ENCODE peak calls at places on chromosomes 6 and 20, in ten cellular contexts. L is HFFc6; E is A172; U is activated naive CD8-positive, alpha-beta T cell treated with anti-CD3 and anti-CD28 coated beads, Interleukin-2, amount 50 U/mL, for 24 hours; X is fibroblast of gingiva; Z is BJ; H is A549; O is T-helper 2 cell treated with Interferon-gamma antibody and Interleukin-4, amounts not matched to agents 5 μg/mL and 100 μg/mL, for 36 hours; A is T-cell; P is mammary epithelial cell. T is an unnamed sample.

GRCh38 chr20:44858959-44859358 is 26.5 kb upstream of the YWHAB start:
- DNase-seq in P (no peak), U (no peak), L (no peak), O (no peak), A (no peak), H (peak), X (no peak), Z (no peak), E (no peak), T (no peak)

GRCh38 chr20:23753589-23753988 is 2.9 kb upstream of the CST1 start:
- DNase-seq in E (peak), Z (no peak), X (no peak), L (no peak), P (no peak), H (no peak), O (no peak), A (no peak), U (no peak), T (no peak)

GRCh38 chr6:9799582-9799981 is 615.3 kb downstream of the TFAP2A start:
- DNase-seq in L (no peak), H (no peak), E (no peak), U (no peak), Z (no peak), P (no peak), X (no peak), A (no peak), O (no peak), T (no peak)

GRCh38 chr20:53678990-53679596 is 85.5 kb upstream of the ZNF217 start:
- DNase-seq in P (no peak), U (no peak), X (peak), E (no peak), A (no peak), O (no peak), L (no peak), Z (no peak), H (no peak), T (no peak)

GRCh38 chr20:31560900-31561598 is 44.0 kb upstream of the ID1 start:
- DNase-seq in A (no peak), L (peak), U (no peak), X (peak), E (peak), Z (peak), H (peak), P (peak), O (no peak), T (no peak)

GRCh38 chr20:38842017-38842416 is 36.5 kb downstream of the PPP1R16B start:
- DNase-seq in Z (no peak), O (no peak), P (no peak), A (no peak), U (no peak), H (no peak), L (no peak), X (no peak), E (no peak), T (no peak)

GRCh38 chr6:154683756-154684523 is 49.3 kb upstream of the SCAF8 start:
- DNase-seq in E (peak), O (no peak), A (no peak), P (peak), Z (no peak), U (no peak), H (no peak), X (peak), L (peak), T (no peak)

GRCh38 chr20:48772183-48772976 is 55.4 kb downstream of the PREX1 start:
- DNase-seq in Z (no peak), E (no peak), H (no peak), A (peak), X (no peak), L (no peak), U (no peak), P (no peak), O (no peak), T (no peak)

GRCh38 chr20:43911066-43911465 is 3.6 kb upstream of the TOX2 start:
- DNase-seq in Z (no peak), P (peak), L (peak), A (no peak), U (no peak), E (peak), H (peak), X (peak), O (no peak), T (no peak)

GRCh38 chr20:2697768-2698167 is 5.2 kb downstream of the EBF4 start:
- DNase-seq in P (no peak), A (no peak), U (no peak), E (no peak), Z (no peak), X (no peak), L (no peak), O (no peak), H (no peak), T (no peak)

GRCh38 chr6:114039835-114040234 is 68.9 kb upstream of the HDAC2 start:
- DNase-seq in U (no peak), A (no peak), Z (no peak), O (no peak), X (no peak), H (no peak), E (no peak), L (no peak), P (no peak), T (no peak)

GRCh38 chr6:25014806-25015560 is 79.2 kb upstream of the RIPOR2 start:
- DNase-seq in X (peak), L (peak), U (no peak), O (no peak), Z (peak), H (peak), E (no peak), A (peak), P (peak), T (no peak)

GRCh38 chr6:153032255-153032882 is 29.9 kb upstream of the MTRF1L start:
- DNase-seq in P (peak), H (peak), O (no peak), A (no peak), E (peak), Z (peak), U (no peak), X (peak), L (peak), T (peak)

GRCh38 chr6:16810411-16810810 is 49.2 kb upstream of the ATXN1 start:
- DNase-seq in A (no peak), E (no peak), L (no peak), U (no peak), X (no peak), H (no peak), O (no peak), P (no peak), Z (no peak), T (no peak)

GRCh38 chr20:4040283-4041179 is 25.2 kb upstream of the RNF24 start:
- DNase-seq in E (peak), O (no peak), Z (no peak), U (no peak), L (no peak), H (no peak), P (peak), A (no peak), X (peak), T (no peak)

GRCh38 chr20:38434310-38434741 is 802 bp downstream of the SNHG17 start:
- DNase-seq in X (peak), E (peak), H (peak), P (peak), U (peak), O (no peak), Z (no peak), A (peak), L (no peak), T (no peak)

GRCh38 chr6:25499851-25500250 is 152.2 kb upstream of the SCGN start:
- DNase-seq in A (no peak), P (peak), Z (no peak), E (no peak), O (no peak), H (no peak), U (no peak), X (no peak), L (peak), T (no peak)

GRCh38 chr6:44264154-44265002 is 973 bp downstream of the NFKBIE start:
- DNase-seq in L (no peak), O (no peak), U (peak), A (peak), E (peak), X (no peak), P (peak), H (no peak), Z (no peak), T (no peak)

GRCh38 chr20:64063389-64064144 is 569 bp downstream of the TCEA2 start:
- DNase-seq in H (no peak), X (no peak), L (no peak), Z (no peak), O (peak), P (no peak), U (peak), A (no peak), E (no peak), T (no peak)

GRCh38 chr6:116371384-116372209 is 850 bp downstream of the DSE start:
- DNase-seq in U (peak), Z (peak), O (no peak), P (peak), E (peak), A (peak), X (peak), L (peak), H (peak), T (peak)

GRCh38 chr6:15793288-15793687 is 130.5 kb upstream of the DTNBP1 start:
- DNase-seq in X (no peak), Z (peak), E (peak), P (peak), L (peak), H (no peak), O (no peak), A (no peak), U (no peak), T (no peak)

GRCh38 chr20:63054103-63054474 is 47.3 kb upstream of the BHLHE23 start:
- DNase-seq in L (no peak), U (no peak), E (no peak), H (no peak), A (no peak), O (no peak), X (no peak), P (no peak), Z (no peak), T (no peak)

GRCh38 chr6:149855741-149856140 is 8.4 kb downstream of the LRP11 start:
- DNase-seq in H (no peak), L (no peak), P (no peak), U (no peak), Z (no peak), A (no peak), X (no peak), O (no peak), E (no peak), T (no peak)

GRCh38 chr6:169186496-169187169 is 67.0 kb downstream of the THBS2 start:
- DNase-seq in O (no peak), P (no peak), L (no peak), A (no peak), X (no peak), H (no peak), U (no peak), Z (no peak), E (no peak), T (no peak)

GRCh38 chr20:48266571-48266970 is 481.3 kb upstream of the SULF2 start:
- DNase-seq in U (no peak), A (no peak), H (no peak), O (no peak), Z (no peak), L (no peak), X (no peak), P (no peak), E (no peak), T (no peak)

GRCh38 chr6:31639449-31639861 is 13.0 kb downstream of the BAG6 start:
- DNase-seq in A (no peak), U (peak), Z (no peak), X (peak), O (no peak), H (no peak), E (peak), P (no peak), L (peak), T (no peak)

GRCh38 chr6:118899948-118900347 is 6.0 kb downstream of the ASF1A start:
- DNase-seq in E (no peak), A (no peak), O (no peak), H (no peak), U (no peak), L (no peak), X (no peak), P (no peak), Z (no peak), T (no peak)

GRCh38 chr20:11849976-11850670 is 67.6 kb upstream of the BTBD3 start:
- DNase-seq in A (no peak), E (peak), U (no peak), L (peak), H (no peak), O (no peak), X (peak), Z (no peak), P (peak), T (peak)

GRCh38 chr6:22470454-22471368 is 98.7 kb upstream of the HDGFL1 start:
- DNase-seq in Z (no peak), H (peak), L (no peak), P (peak), O (no peak), A (no peak), E (peak), X (peak), U (no peak), T (no peak)

GRCh38 chr20:5735845-5736530 is 14.2 kb upstream of the SHLD1 start:
- DNase-seq in E (no peak), X (no peak), H (peak), A (no peak), P (no peak), L (no peak), Z (no peak), O (no peak), U (no peak), T (peak)

GRCh38 chr6:22668307-22668706 is 98.9 kb downstream of the HDGFL1 start:
- DNase-seq in U (no peak), Z (no peak), L (no peak), O (no peak), A (no peak), P (no peak), H (no peak), E (no peak), X (no peak), T (no peak)

GRCh38 chr6:20159781-20160540 is 52.3 kb downstream of the MBOAT1 start:
- DNase-seq in H (no peak), A (no peak), O (no peak), E (no peak), P (no peak), U (no peak), X (peak), L (peak), Z (peak), T (no peak)

GRCh38 chr6:5850848-5851255 is 155.9 kb downstream of the NRN1 start:
- DNase-seq in U (no peak), P (no peak), E (no peak), Z (no peak), H (no peak), O (no peak), L (no peak), X (no peak), A (no peak), T (no peak)

GRCh38 chr20:37741560-37741959 is 47.7 kb downstream of the CTNNBL1 start:
- DNase-seq in U (no peak), H (peak), E (no peak), L (peak), A (no peak), Z (no peak), O (no peak), X (peak), P (no peak), T (no peak)

GRCh38 chr6:147508871-147509608 is 550 bp downstream of the SAMD5 start:
- DNase-seq in E (no peak), Z (no peak), H (peak), X (no peak), A (no peak), U (peak), L (no peak), P (no peak), O (no peak), T (peak)

GRCh38 chr6:157688275-157688959 is 134.6 kb upstream of the SNX9 start:
- DNase-seq in A (no peak), H (no peak), Z (no peak), U (no peak), L (no peak), E (no peak), X (no peak), O (no peak), P (no peak), T (no peak)

T was measured in NCI-H524.